ENCODE peak calls at places on chromosomes 5 and 9, in eight cellular contexts. X is ovary, T is heart left ventricle, D is A549, V is Peyer's patch, Z is prostate gland, F is stomach, B is HCT116. R is an unnamed sample.

GRCh38 chr5:151097081-151097480 is 16.2 kb upstream of the TNIP1 start:
- DNase-seq in T (no peak), D (no peak), V (no peak), Z (no peak), F (no peak), X (no peak), B (no peak), R (no peak)

GRCh38 chr5:98816574-98817222 is 43.2 kb downstream of the RGMB start:
- DNase-seq in F (peak; percentile 92), D (no peak), B (no peak), X (no peak), T (no peak), V (peak; percentile 60), Z (no peak), R (peak; percentile 73)

GRCh38 chr5:33254581-33254980 is 186.2 kb upstream of the TARS1 start:
- DNase-seq in V (no peak), D (no peak), Z (no peak), X (no peak), F (no peak), B (no peak), T (no peak), R (no peak)

GRCh38 chr5:157528036-157528632 is 47.4 kb downstream of the ADAM19 start:
- DNase-seq in B (no peak), D (no peak), T (no peak), X (no peak), Z (no peak), F (no peak), V (peak; percentile 43), R (peak; percentile 4)

GRCh38 chr5:111453747-111454146 is 58.6 kb downstream of the STARD4 start:
- DNase-seq in B (no peak), D (no peak), X (no peak), F (no peak), Z (no peak), V (no peak), T (no peak), R (no peak)

GRCh38 chr5:14327624-14328023 is 184.5 kb downstream of the TRIO start:
- DNase-seq in F (no peak), T (no peak), Z (no peak), X (no peak), V (no peak), D (no peak), B (no peak), R (no peak)

GRCh38 chr5:129046151-129046550 is 48.4 kb upstream of the ISOC1 start:
- DNase-seq in V (no peak), B (no peak), D (no peak), X (no peak), F (no peak), Z (no peak), T (no peak), R (no peak)

GRCh38 chr9:37419204-37419603 is 3.3 kb upstream of the GRHPR start:
- DNase-seq in V (no peak), T (no peak), D (no peak), X (no peak), Z (no peak), B (no peak), F (no peak), R (no peak)

GRCh38 chr9:87875839-87876545 is 6.7 kb upstream of the SPATA31E1 start:
- DNase-seq in F (no peak), D (no peak), V (peak; percentile 29), X (no peak), B (no peak), T (no peak), Z (peak; percentile 1), R (no peak)

GRCh38 chr5:63524281-63524680 is 438.0 kb downstream of the HTR1A start:
- DNase-seq in D (no peak), F (no peak), Z (no peak), V (no peak), T (no peak), X (no peak), B (no peak), R (no peak)

GRCh38 chr5:90983748-90984147 is 399.4 kb downstream of the ARRDC3 start:
- DNase-seq in V (no peak), F (no peak), B (no peak), X (no peak), T (no peak), Z (no peak), D (no peak), R (no peak)

GRCh38 chr9:131566158-131566557 is 20.8 kb downstream of the PRRT1B start:
- DNase-seq in D (no peak), F (no peak), X (no peak), Z (no peak), T (no peak), V (no peak), B (no peak), R (no peak)

GRCh38 chr5:87081511-87082372 is 185.9 kb upstream of the RASA1 start:
- DNase-seq in Z (no peak), V (peak; percentile 88), B (no peak), D (no peak), T (peak; percentile 31), X (no peak), F (peak; percentile 35), R (peak; percentile 10)

GRCh38 chr5:74833537-74834266 is 32.5 kb downstream of the FAM169A start:
- DNase-seq in D (no peak), F (no peak), B (no peak), Z (peak; percentile 44), V (peak; percentile 50), X (no peak), T (no peak), R (no peak)

GRCh38 chr5:135204151-135204600 is 170.1 kb upstream of the PITX1 start:
- DNase-seq in V (no peak), B (no peak), X (no peak), D (no peak), T (no peak), Z (no peak), F (no peak), R (peak; percentile 47)

GRCh38 chr5:113487779-113488644 is at the start of gene MCC:
- DNase-seq in T (peak; percentile 85), X (peak; percentile 63), B (peak; percentile 73), F (peak; percentile 60), V (peak; percentile 57), Z (peak; percentile 84), D (peak; percentile 70), R (peak; percentile 12)

GRCh38 chr5:138611295-138612220 is 36.4 kb upstream of the HSPA9 start:
- DNase-seq in Z (no peak), X (peak; percentile 41), B (no peak), T (no peak), V (no peak), D (no peak), F (no peak), R (peak; percentile 15)

DNA sequence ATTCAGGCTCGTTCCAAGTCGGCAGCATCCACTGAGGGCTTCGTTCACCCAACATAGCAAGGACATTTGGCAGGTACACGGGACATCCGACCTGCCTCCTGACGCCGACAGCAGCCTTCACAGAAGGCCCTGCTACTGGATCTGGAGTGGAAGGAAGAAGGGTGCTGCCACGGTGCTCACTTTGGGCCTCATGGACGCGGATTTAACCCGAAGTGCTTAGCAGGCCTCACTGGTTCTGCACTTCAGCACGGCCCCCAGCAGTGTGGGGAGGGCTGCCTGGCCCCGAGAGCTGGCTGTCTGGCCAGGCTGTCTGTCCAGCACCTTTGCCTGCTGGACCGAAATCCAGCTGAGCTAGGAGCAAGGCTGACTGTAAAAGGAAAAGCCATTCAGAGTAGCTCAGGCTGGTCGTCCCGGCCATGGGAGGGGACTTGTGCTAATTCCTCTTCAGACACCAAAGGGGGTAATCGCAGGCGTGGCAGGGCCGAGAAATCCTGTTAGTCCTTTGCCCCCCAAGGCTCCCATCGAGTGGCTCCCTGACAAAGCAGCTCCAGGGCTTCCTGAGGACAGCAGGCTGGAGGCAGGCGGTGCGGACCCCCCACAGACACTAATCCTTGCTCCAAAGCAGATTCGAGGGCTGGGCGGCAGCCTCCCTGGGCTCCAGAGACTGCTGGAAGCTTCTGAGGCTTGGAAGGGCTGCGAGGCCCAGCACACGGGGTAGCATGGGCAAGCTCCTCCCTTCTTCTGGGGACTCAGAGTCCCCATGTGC is 11.1 kb upstream of the RXRA start:
- DNase-seq in V (no peak), T (peak; percentile 23), D (no peak), B (no peak), X (peak; percentile 10), Z (no peak), F (no peak), R (no peak)
- TF ChIP-seq POLR2A in V (no peak), T (no peak), D (no peak), B (no peak), X (no peak), Z (no peak), F (no peak), R (no peak)

GRCh38 chr9:127943746-127944145 is 6.1 kb upstream of the DPM2 start:
- DNase-seq in D (peak; percentile 79), V (peak; percentile 94), T (peak; percentile 91), Z (peak; percentile 78), F (peak; percentile 87), X (peak; percentile 84), B (peak; percentile 51), R (peak; percentile 79)
- TF ChIP-seq POLR2A in D (no peak), V (no peak), T (no peak), Z (no peak), F (no peak), X (no peak), B (no peak), R (no peak)

GRCh38 chr9:35727676-35728040 is 4.3 kb downstream of the TLN1 start:
- DNase-seq in V (no peak), X (no peak), F (no peak), T (no peak), B (no peak), Z (no peak), D (no peak), R (peak; percentile 69)

GRCh38 chr9:35725362-35725761 is 6.6 kb downstream of the TLN1 start:
- DNase-seq in B (no peak), F (no peak), V (no peak), T (no peak), D (no peak), Z (no peak), X (no peak), R (peak; percentile 13)

GRCh38 chr9:35723426-35723825 is 8.6 kb downstream of the TLN1 start:
- DNase-seq in V (no peak), B (no peak), D (no peak), X (no peak), T (no peak), F (no peak), Z (no peak), R (no peak)

GRCh38 chr9:35726876-35727438 is 5.0 kb downstream of the TLN1 start:
- DNase-seq in Z (no peak), D (no peak), T (peak; percentile 57), B (no peak), F (no peak), V (peak; percentile 72), X (no peak), R (peak; percentile 64)

DNA sequence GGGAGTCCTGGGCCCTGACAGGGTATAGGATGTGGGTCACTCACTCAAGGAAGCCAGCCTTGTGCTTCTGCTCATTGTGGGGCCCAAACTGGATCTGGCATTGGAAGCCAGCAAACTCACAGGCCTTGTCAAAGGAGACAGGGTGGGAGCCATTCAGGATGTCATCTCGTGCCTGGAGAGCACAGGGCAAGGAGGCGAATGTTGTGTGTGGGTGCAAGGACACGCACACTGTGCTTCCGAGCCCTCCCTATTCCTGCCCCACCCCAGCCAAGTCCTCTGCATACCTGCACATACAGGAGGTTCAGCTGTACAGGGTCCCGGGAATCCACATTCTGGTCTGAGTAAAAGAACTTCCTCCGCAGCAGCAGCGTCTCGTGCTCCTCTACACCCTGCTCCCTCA is 8.1 kb downstream of the TLN1 start:
- DNase-seq in X (no peak), Z (no peak), V (no peak), F (no peak), B (no peak), T (no peak), D (no peak), R (no peak)
- TF ChIP-seq POLR2A in X (no peak), Z (no peak), V (no peak), F (no peak), B (no peak), T (no peak), D (no peak), R (no peak)

GRCh38 chr5:61805101-61805500 is 473.0 kb downstream of the ZSWIM6 start:
- DNase-seq in V (no peak), B (no peak), Z (peak; percentile 51), T (no peak), X (no peak), D (peak; percentile 15), F (no peak), R (no peak)
- TF ChIP-seq POLR2A in V (no peak), B (no peak), Z (no peak), T (no peak), X (no peak), D (no peak), F (no peak), R (no peak)